ENCODE peak calls at places on chromosomes 7 and 10, in ten cellular contexts. F is GM10248; M is CD8-positive, alpha-beta T cell; G is effector CD4-positive, alpha-beta T cell; I is progenitor cell of endocrine pancreas; S is PC-3; K is astrocyte of the spinal cord; P is MM.1S; H is hypothalamus; Q is effector memory CD8-positive, alpha-beta T cell. Z is an unnamed sample.

GRCh38 chr10:1241973-1242935 is 186.1 kb downstream of the WDR37 start:
- DNase-seq in P (no peak), K (no peak), S (no peak), G (no peak), F (no peak), H (no peak), Q (no peak), I (no peak), M (no peak), Z (no peak)

GRCh38 chr10:113347508-113347907 is 205.3 kb upstream of the HABP2 start:
- DNase-seq in I (no peak), F (no peak), S (no peak), P (no peak), K (no peak), M (no peak), Q (no peak), G (no peak), H (no peak), Z (no peak)

GRCh38 chr7:100546129-100546867 is 7.3 kb downstream of the AGFG2 start:
- DNase-seq in I (no peak), G (no peak), F (peak; percentile 57), P (no peak), M (no peak), S (peak; percentile 45), Q (peak; percentile 36), K (no peak), H (no peak), Z (no peak)

GRCh38 chr10:21515581-21516269 is 9.8 kb downstream of the SKIDA1 start:
- DNase-seq in I (no peak), S (no peak), K (peak; percentile 58), M (no peak), H (no peak), P (no peak), G (no peak), F (no peak), Q (no peak), Z (no peak)

GRCh38 chr7:51309361-51310130 is 7.1 kb downstream of the COBL start:
- DNase-seq in Q (no peak), M (no peak), G (no peak), P (no peak), F (no peak), I (no peak), S (no peak), K (no peak), H (no peak), Z (no peak)

GRCh38 chr10:12844796-12845524 is 156.6 kb downstream of the CCDC3 start:
- DNase-seq in G (no peak), F (no peak), K (peak; percentile 90), S (peak; percentile 71), Q (no peak), M (no peak), H (no peak), I (no peak), P (no peak), Z (no peak)

GRCh38 chr10:132665946-132666732 is 119.8 kb downstream of the NKX6-2 start:
- DNase-seq in G (no peak), Q (no peak), S (peak; percentile 92), K (peak; percentile 88), I (no peak), P (no peak), M (no peak), H (no peak), F (no peak), Z (no peak)

GRCh38 chr7:38723327-38723726 is 92.2 kb upstream of the AMPH start:
- DNase-seq in S (no peak), K (no peak), I (no peak), F (no peak), P (no peak), Q (no peak), H (no peak), G (no peak), M (no peak), Z (no peak)

GRCh38 chr10:77784856-77785255 is 141.7 kb downstream of the DLG5 start:
- DNase-seq in S (no peak), H (no peak), F (no peak), I (no peak), G (no peak), Q (no peak), K (peak; percentile 87), P (no peak), M (no peak), Z (no peak)

GRCh38 chr10:71639412-71639719 is 80.2 kb downstream of the C10orf105 start:
- DNase-seq in P (no peak), F (no peak), H (no peak), G (no peak), I (no peak), K (no peak), S (no peak), Q (no peak), M (no peak), Z (no peak)

GRCh38 chr7:64802699-64803098 is 8.5 kb downstream of the ZNF138 start:
- DNase-seq in F (no peak), K (no peak), I (no peak), G (no peak), Q (no peak), M (no peak), H (no peak), P (no peak), S (no peak), Z (no peak)

GRCh38 chr7:11224535-11224934 is 250.9 kb downstream of the PHF14 start:
- DNase-seq in S (no peak), F (no peak), I (no peak), K (no peak), M (no peak), P (no peak), G (no peak), H (no peak), Q (no peak), Z (no peak)

GRCh38 chr7:54697659-54698186 is 61.3 kb downstream of the SEC61G start:
- DNase-seq in F (no peak), M (no peak), S (no peak), P (no peak), H (no peak), K (no peak), I (no peak), Q (no peak), G (no peak), Z (no peak)

GRCh38 chr7:88344956-88345832 is 38.5 kb upstream of the STEAP4 start:
- DNase-seq in P (no peak), Q (no peak), I (peak; percentile 30), F (no peak), M (no peak), K (peak; percentile 33), G (no peak), H (peak; percentile 35), S (peak; percentile 54), Z (no peak)

GRCh38 chr10:4839353-4839752 is 13.3 kb downstream of the AKR1E2 start:
- DNase-seq in I (no peak), Q (no peak), H (no peak), P (no peak), S (no peak), G (no peak), F (no peak), M (no peak), K (no peak), Z (no peak)

GRCh38 chr10:124547651-124548168 is 86.1 kb downstream of the LHPP start:
- DNase-seq in Q (no peak), F (no peak), M (no peak), I (no peak), K (no peak), P (no peak), G (no peak), S (no peak), H (no peak), Z (no peak)

GRCh38 chr7:149817836-149818535 is 20.2 kb upstream of the ZNF862 start:
- DNase-seq in P (no peak), G (no peak), M (no peak), K (no peak), I (no peak), H (no peak), F (no peak), Q (no peak), S (no peak), Z (no peak)

GRCh38 chr7:117871778-117872538 is 1.3 kb downstream of the CTTNBP2 start:
- DNase-seq in G (no peak), H (peak; percentile 43), I (peak; percentile 15), F (no peak), Q (no peak), K (peak; percentile 36), P (no peak), S (no peak), M (peak; percentile 15), Z (no peak)

GRCh38 chr10:116627386-116627933 is 6.7 kb downstream of the PNLIPRP2 start:
- DNase-seq in P (no peak), K (no peak), F (no peak), S (peak; percentile 42), M (no peak), H (no peak), G (no peak), Q (no peak), I (peak; percentile 45), Z (no peak)

GRCh38 chr10:76553700-76554470 is 1083.7 kb downstream of the KCNMA1 start:
- DNase-seq in F (no peak), K (no peak), Q (no peak), S (no peak), M (no peak), P (no peak), H (no peak), G (no peak), I (no peak), Z (no peak)

GRCh38 chr7:20241491-20242261 is 24.5 kb upstream of the MACC1 start:
- DNase-seq in K (peak; percentile 96), P (no peak), G (no peak), H (no peak), Q (no peak), F (no peak), S (peak; percentile 83), M (no peak), I (no peak), Z (no peak)

GRCh38 chr10:130761896-130762295 is 549.6 kb downstream of the TCERG1L start:
- DNase-seq in M (no peak), K (no peak), I (no peak), F (no peak), G (no peak), Q (no peak), S (no peak), H (no peak), P (no peak), Z (no peak)

GRCh38 chr7:44221231-44221791 is 20.5 kb downstream of the YKT6 start:
- DNase-seq in I (no peak), K (no peak), M (no peak), P (no peak), F (no peak), G (no peak), Q (no peak), H (no peak), S (no peak), Z (no peak)

GRCh38 chr10:126673565-126673964 is 3.1 kb upstream of the C10orf90 start:
- DNase-seq in M (no peak), H (no peak), P (no peak), S (no peak), Q (no peak), G (no peak), I (no peak), F (no peak), K (no peak), Z (no peak)

GRCh38 chr7:86904949-86905834 is 154.3 kb downstream of the ELAPOR2 start:
- DNase-seq in P (peak; percentile 43), G (no peak), S (peak; percentile 54), Q (no peak), F (no peak), I (no peak), M (no peak), H (no peak), K (peak; percentile 24), Z (no peak)

GRCh38 chr10:3754727-3755439 is 30.1 kb downstream of the KLF6 start:
- DNase-seq in Q (no peak), M (no peak), K (peak; percentile 84), I (no peak), F (no peak), S (peak; percentile 86), H (no peak), P (no peak), G (no peak), Z (no peak)